ENCODE peak calls at places on chromosome 13, in ten cellular contexts. K is RWPE1, M is brain microvascular endothelial cell, E is breast epithelium, Q is WERI-Rb-1, T is GM12865, S is AG09319, G is Panc1, I is BJ, Y is uterus. W is an unnamed sample.

GRCh38 chr13:97233499-97233898 is 11.4 kb downstream of the MBNL2 start:
- DNase-seq in K (no peak), M (no peak), E (no peak), Q (no peak), T (no peak), S (no peak), G (no peak), I (no peak), Y (no peak), W (no peak)

GRCh38 chr13:44884076-44884729 is 105.1 kb downstream of the NUFIP1 start:
- DNase-seq in K (peak), M (peak), E (no peak), Q (no peak), T (no peak), S (peak), G (no peak), I (peak), Y (no peak), W (no peak)

GRCh38 chr13:113267642-113268405 is 29.2 kb upstream of the LAMP1 start:
- DNase-seq in K (no peak), M (no peak), E (no peak), Q (no peak), T (no peak), S (no peak), G (no peak), I (no peak), Y (no peak), W (no peak)

GRCh38 chr13:18954254-18954653 is 227.4 kb downstream of the TUBA3C start:
- DNase-seq in K (no peak), M (no peak), E (no peak), Q (no peak), T (no peak), S (no peak), G (no peak), I (no peak), Y (no peak), W (no peak)

GRCh38 chr13:75749407-75749806 is 113.3 kb downstream of the LMO7 start:
- DNase-seq in K (peak), M (peak), E (no peak), Q (no peak), T (no peak), S (no peak), G (no peak), I (no peak), Y (no peak), W (no peak)

GRCh38 chr13:113605866-113606438 is 21.4 kb downstream of the TFDP1 start:
- DNase-seq in K (no peak), M (no peak), E (no peak), Q (no peak), T (no peak), S (no peak), G (no peak), I (no peak), Y (no peak), W (no peak)

GRCh38 chr13:98492335-98493034 is 84.4 kb downstream of the STK24 start:
- DNase-seq in K (no peak), M (no peak), E (no peak), Q (no peak), T (no peak), S (no peak), G (no peak), I (no peak), Y (no peak), W (no peak)

GRCh38 chr13:73781384-73781783 is 352.8 kb downstream of the KLF12 start:
- DNase-seq in K (no peak), M (no peak), E (no peak), Q (no peak), T (no peak), S (peak), G (no peak), I (no peak), Y (no peak), W (no peak)

GRCh38 chr13:51760592-51760991 is 43.4 kb downstream of the DHRS12 start:
- DNase-seq in K (no peak), M (no peak), E (no peak), Q (peak), T (no peak), S (no peak), G (no peak), I (no peak), Y (no peak), W (no peak)

GRCh38 chr13:67137044-67137735 is 92.9 kb downstream of the PCDH9 start:
- DNase-seq in K (no peak), M (no peak), E (no peak), Q (no peak), T (no peak), S (no peak), G (no peak), I (no peak), Y (no peak), W (no peak)

GRCh38 chr13:19062801-19063200 is 118.8 kb downstream of the TUBA3C start:
- DNase-seq in K (no peak), M (no peak), E (no peak), Q (no peak), T (no peak), S (no peak), G (no peak), I (no peak), Y (no peak), W (peak)

DNA sequence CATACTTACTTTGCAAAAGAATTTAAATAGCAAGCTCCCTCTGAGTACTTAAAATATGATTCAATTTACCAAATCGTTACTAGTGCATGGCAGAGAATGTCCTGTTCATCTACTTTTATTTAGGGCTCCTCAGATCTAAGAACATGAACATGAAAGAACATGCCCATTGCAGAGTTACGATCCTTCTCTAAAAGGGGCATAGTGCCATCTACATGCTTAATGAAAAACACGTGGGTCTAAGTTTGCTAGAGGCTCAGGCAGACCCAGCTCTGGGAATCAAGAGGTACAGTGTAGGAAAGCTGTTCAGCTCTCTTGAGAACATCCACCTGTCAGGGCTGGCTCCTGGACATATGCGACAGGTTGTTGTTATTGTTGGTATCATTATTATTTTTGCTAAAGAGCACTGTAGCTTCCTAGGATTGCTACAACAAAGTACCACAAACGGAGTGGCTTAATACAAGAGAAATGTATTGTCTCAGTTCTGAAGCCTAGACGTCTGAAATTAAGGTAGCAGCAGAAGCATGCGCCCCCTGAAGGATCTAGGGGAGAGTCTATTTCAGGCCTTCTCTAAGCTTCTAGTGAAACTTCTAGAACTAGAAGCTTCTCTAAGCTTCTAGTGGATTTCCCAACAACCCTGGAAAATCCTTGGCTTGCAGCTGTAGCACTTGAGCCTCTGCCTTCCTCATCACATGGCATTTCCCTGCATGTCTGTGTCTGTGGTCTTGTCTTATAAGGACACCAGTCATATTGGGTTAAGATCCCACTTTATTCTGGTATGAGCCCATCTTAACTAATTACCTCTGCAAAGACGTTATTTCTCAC is 133.9 kb downstream of the DCT start:
- DNase-seq in K (peak), M (no peak), E (no peak), Q (peak), T (peak), S (no peak), G (no peak), I (no peak), Y (no peak), W (no peak)
- TF ChIP-seq CTCF in K (peak), M (peak), E (no peak), Q (peak), T (no peak), S (no peak), G (peak), I (no peak), Y (no peak), W (peak)

GRCh38 chr13:20848203-20848602 is 54.3 kb downstream of the XPO4 start:
- DNase-seq in K (no peak), M (no peak), E (no peak), Q (no peak), T (no peak), S (no peak), G (no peak), I (no peak), Y (no peak), W (no peak)

GRCh38 chr13:20840590-20840989 is 62.0 kb downstream of the XPO4 start:
- DNase-seq in K (no peak), M (no peak), E (no peak), Q (peak), T (no peak), S (no peak), G (no peak), I (no peak), Y (no peak), W (no peak)

GRCh38 chr13:20848944-20849343 is 53.6 kb downstream of the XPO4 start:
- DNase-seq in K (no peak), M (no peak), E (no peak), Q (no peak), T (no peak), S (no peak), G (no peak), I (no peak), Y (no peak), W (no peak)

GRCh38 chr13:20847298-20847697 is 55.2 kb downstream of the XPO4 start:
- DNase-seq in K (no peak), M (peak), E (no peak), Q (no peak), T (no peak), S (no peak), G (no peak), I (no peak), Y (no peak), W (no peak)

DNA sequence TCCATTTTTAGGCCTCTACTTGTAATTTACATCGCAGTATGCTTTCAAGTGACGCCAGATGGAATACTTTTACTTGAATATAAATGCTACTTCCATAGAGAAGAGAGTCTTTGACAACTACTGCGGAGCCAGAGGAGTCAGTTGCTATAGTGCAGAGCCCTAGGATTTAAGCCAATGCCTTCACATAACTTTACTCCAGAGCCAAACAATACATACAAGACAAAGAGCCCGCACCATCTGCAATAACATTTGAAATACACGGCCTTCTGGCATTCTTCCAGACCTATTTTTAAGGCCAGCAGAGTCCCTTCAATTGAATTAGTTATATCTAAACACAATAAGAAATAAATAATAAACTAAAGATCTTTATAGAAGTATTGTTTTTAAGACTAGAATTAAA is 59.4 kb downstream of the XPO4 start:
- DNase-seq in K (no peak), M (no peak), E (no peak), Q (no peak), T (no peak), S (no peak), G (no peak), I (no peak), Y (no peak), W (no peak)
- TF ChIP-seq CTCF in K (no peak), M (no peak), E (no peak), Q (no peak), T (no peak), S (no peak), G (no peak), I (no peak), Y (no peak), W (no peak)

GRCh38 chr13:23723463-23723862 is 153.3 kb downstream of the TNFRSF19 start:
- DNase-seq in K (no peak), M (no peak), E (no peak), Q (no peak), T (no peak), S (no peak), G (no peak), I (peak), Y (no peak), W (no peak)
- TF ChIP-seq CTCF in K (no peak), M (no peak), E (no peak), Q (no peak), T (no peak), S (no peak), G (no peak), I (no peak), Y (no peak), W (no peak)

GRCh38 chr13:111153977-111154332 is 38.8 kb downstream of the ARHGEF7 start:
- DNase-seq in K (peak), M (peak), E (no peak), Q (no peak), T (no peak), S (no peak), G (no peak), I (no peak), Y (no peak), W (no peak)
- TF ChIP-seq CTCF in K (no peak), M (peak), E (peak), Q (peak), T (peak), S (peak), G (no peak), I (peak), Y (no peak), W (peak)

DNA sequence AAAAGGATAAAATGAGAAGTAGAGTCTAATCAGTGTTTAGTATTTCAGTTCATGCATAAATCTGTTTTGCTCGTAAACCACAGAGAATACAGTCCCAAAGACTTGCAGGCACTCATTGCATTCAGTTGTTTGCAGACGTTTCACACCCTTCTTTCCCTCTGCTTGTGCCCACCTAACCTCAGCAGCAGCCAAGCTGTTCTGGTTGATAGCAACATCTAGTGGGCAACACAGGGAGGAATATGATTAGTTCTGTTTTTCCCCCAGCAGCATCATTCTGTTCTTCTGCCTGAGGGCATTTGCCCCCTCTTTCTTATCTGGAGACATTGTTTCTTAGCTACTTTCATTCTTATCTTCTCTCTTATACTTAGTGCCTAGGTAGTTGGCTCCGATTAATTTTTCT is 135.6 kb downstream of the PAN3 start:
- DNase-seq in K (no peak), M (no peak), E (no peak), Q (no peak), T (peak), S (no peak), G (no peak), I (no peak), Y (no peak), W (no peak)
- TF ChIP-seq CTCF in K (no peak), M (peak), E (no peak), Q (peak), T (no peak), S (no peak), G (peak), I (peak), Y (no peak), W (peak)

GRCh38 chr13:91889641-91890040 is 491.2 kb downstream of the GPC5 start:
- DNase-seq in K (no peak), M (no peak), E (no peak), Q (no peak), T (no peak), S (no peak), G (no peak), I (no peak), Y (no peak), W (no peak)

GRCh38 chr13:91894311-91894710 is 495.9 kb downstream of the GPC5 start:
- DNase-seq in K (no peak), M (no peak), E (no peak), Q (no peak), T (no peak), S (no peak), G (no peak), I (no peak), Y (no peak), W (no peak)

GRCh38 chr13:91893040-91893439 is 494.6 kb downstream of the GPC5 start:
- DNase-seq in K (no peak), M (no peak), E (no peak), Q (no peak), T (no peak), S (no peak), G (no peak), I (no peak), Y (no peak), W (no peak)
- TF ChIP-seq CTCF in K (no peak), M (no peak), E (no peak), Q (no peak), T (no peak), S (no peak), G (no peak), I (no peak), Y (no peak), W (no peak)

DNA sequence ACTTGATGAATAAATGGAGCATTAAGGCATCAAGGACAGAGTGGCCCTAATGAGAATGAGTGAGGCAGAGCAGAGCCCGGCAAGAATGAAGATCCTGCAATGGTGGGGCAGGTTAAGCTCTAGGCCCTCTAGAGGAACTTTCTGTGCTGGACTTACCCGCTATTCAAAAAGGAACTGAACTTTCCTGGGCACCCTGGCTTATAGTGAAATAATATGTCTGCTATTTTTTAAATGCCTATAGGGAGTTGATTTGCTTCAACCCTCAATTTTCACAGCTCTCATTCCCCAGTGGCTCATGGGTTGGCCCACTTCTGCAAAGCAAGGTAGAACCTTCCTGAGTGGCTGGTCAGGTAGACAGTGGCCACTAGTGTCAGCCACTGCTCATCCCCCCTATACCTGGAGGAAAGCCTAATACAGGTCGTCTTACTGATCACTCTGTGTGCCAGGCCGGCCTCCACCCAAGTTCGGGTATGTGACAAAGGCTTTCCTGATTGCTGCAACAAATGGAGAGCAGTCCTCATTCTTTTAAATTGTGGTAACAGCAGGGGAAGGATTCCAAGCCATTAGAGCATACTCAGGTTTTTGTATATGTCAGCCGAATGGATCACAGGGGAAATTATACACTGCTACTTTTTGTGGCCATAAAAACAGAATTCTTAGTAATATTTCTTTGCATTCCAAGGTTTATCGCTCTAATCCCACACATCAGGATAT is 103.0 kb downstream of the KL start:
- DNase-seq in K (no peak), M (no peak), E (no peak), Q (no peak), T (no peak), S (no peak), G (no peak), I (no peak), Y (no peak), W (no peak)
- TF ChIP-seq CTCF in K (no peak), M (no peak), E (no peak), Q (no peak), T (no peak), S (no peak), G (no peak), I (no peak), Y (no peak), W (no peak)

W was measured in osteocyte.